ENCODE peak calls at places on chromosome 11, in five cellular contexts. N is IMR-90, B is OCI-LY7, T is brain microvascular endothelial cell, Z is kidney epithelial cell. R is an unnamed sample.

GRCh38 chr11:111566324-111566723 is 25.8 kb downstream of the LAYN start:
- DNase-seq in N (no peak), B (no peak), T (no peak), Z (no peak), R (no peak)

GRCh38 chr11:120079750-120080610 is 57.9 kb downstream of the TRIM29 start:
- DNase-seq in N (no peak), B (peak), T (no peak), Z (no peak), R (no peak)

GRCh38 chr11:119222308-119222707 is 16.2 kb downstream of the CBL start:
- DNase-seq in N (peak), B (no peak), T (peak), Z (no peak), R (no peak)

GRCh38 chr11:22666700-22667439 is 459 bp downstream of the GAS2 start:
- DNase-seq in N (no peak), B (no peak), T (peak), Z (no peak), R (peak)

GRCh38 chr11:59172345-59173079 is 580 bp downstream of the DTX4 start:
- DNase-seq in N (no peak), B (peak), T (no peak), Z (no peak), R (peak)

GRCh38 chr11:94768602-94769511 is 701 bp downstream of the AMOTL1 start:
- DNase-seq in N (peak), B (no peak), T (no peak), Z (no peak), R (peak)

GRCh38 chr11:105466582-105467228 is 143.2 kb upstream of the GRIA4 start:
- DNase-seq in N (peak), B (no peak), T (peak), Z (peak), R (no peak)

GRCh38 chr11:6705905-6706535 is 22.9 kb upstream of the MRPL17 start:
- DNase-seq in N (peak), B (peak), T (peak), Z (no peak), R (no peak)

DNA sequence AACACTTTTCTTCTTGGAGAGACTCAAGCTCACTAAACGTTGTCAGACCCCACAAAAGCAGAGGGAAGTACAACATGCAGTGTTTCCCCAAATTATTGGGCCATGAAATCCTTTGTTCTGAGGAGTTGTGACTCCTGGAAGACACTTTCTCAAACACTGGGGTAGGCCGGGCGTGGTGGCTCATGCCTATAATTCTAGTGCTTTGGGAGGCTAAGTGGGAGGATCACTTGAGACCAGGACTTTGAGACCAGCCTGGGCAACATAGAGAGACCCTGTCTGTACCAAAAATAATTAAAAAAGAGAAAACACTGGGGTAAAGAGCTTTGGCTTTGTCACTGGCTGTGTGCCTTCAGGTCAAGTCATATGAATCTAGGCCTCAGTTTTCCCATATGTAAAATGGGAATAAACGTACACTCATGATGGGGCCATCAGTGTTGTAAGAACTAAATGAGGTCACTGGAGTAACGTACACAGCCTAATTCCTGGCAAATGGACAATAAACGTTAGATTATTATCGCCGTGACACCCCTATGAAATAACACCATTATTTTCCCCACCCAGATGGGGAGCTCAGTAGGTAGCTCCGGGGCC is 92.0 kb downstream of the RRM1 start:
- DNase-seq in N (no peak), B (no peak), T (no peak), Z (no peak), R (no peak)
- H3K4me3 ChIP-seq in N (no peak), B (peak), T (peak), Z (no peak), R (no peak)

DNA sequence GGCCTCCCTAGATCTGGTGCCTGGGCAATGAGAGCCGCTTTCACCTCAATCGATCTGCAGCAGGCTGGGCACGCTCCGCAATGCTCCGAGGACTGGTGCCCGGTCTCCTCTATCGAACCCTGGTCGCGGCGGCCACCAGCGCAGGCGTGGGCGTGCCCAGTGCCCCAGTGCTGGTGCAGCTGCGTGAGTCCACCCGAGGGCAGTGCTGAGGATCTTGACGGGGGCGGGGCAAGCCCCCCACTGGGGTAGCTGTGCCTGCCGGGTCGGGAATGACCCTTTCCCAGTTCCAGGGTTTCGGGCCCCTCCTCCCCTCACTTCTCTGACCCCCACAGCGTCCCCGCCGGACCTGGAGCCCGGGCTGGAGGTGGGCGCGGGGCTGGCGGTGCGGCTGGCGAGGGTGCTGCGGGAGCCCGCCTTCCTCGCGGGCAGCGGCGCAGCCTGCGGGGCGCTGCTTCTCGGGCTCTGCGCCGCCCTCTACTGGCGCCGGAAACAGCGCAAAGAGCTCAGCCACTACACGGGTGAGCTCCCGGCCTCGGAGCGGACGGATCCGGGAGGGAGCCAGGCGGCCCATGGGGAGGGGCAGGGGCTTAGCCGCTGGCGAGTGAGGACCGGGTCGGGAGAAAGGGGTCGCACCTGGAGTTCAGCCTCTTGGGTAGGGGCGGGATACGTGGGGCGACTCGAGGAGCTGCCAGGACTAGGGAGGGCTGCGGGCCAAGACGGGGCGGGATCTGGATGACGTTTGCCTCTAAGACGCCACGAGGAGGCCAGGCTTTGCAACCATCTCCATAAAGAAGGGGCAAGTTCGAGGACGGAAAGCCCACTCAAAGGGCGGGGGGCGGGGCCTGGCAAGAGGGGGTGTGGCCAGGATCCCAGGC is 10.9 kb downstream of the ROBO3 start:
- DNase-seq in N (peak), B (peak), T (peak), Z (peak), R (peak)
- TF ChIP-seq CTCF in N (peak), B (peak), T (peak), Z (peak), R (peak)

DNA sequence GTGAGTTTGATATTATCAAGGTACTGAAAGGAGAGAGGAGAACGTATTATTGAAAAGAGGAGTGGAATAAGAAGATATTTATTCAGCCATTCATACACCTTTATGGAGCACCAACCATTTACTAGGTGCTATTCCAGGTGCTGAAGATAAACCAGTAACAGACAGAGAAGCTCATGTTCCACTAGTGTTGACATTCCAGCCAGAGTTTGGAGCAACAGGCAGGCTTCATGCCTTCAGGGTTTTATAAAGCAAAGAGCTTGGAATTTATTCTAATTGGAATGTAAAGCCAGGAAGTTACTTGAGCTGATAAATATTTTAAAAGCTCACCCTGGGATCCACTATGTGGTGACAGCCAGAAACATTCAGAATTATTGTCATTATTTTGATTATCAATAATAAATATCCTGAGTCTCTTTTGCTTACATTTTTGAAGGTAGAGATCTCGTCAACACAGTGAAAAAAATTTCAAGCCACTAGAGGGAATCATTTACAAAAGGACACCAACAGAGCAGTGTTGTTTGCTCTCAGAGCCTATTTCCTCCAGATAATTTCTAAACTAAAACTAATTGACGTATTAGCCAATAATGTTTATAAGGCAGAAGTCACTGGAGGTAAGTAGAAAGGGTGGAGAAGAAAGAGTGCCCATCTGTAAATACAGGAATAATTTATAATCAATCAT is 172.0 kb downstream of the KCNA4 start:
- DNase-seq in N (no peak), B (no peak), T (no peak), Z (no peak), R (no peak)
- H3K4me3 ChIP-seq in N (no peak), B (no peak), T (no peak), Z (no peak), R (no peak)

GRCh38 chr11:100847696-100848216 is 160.7 kb downstream of the ARHGAP42 start:
- DNase-seq in N (no peak), B (no peak), T (no peak), Z (no peak), R (no peak)

GRCh38 chr11:100837294-100837693 is 150.2 kb downstream of the ARHGAP42 start:
- DNase-seq in N (no peak), B (no peak), T (no peak), Z (no peak), R (no peak)

DNA sequence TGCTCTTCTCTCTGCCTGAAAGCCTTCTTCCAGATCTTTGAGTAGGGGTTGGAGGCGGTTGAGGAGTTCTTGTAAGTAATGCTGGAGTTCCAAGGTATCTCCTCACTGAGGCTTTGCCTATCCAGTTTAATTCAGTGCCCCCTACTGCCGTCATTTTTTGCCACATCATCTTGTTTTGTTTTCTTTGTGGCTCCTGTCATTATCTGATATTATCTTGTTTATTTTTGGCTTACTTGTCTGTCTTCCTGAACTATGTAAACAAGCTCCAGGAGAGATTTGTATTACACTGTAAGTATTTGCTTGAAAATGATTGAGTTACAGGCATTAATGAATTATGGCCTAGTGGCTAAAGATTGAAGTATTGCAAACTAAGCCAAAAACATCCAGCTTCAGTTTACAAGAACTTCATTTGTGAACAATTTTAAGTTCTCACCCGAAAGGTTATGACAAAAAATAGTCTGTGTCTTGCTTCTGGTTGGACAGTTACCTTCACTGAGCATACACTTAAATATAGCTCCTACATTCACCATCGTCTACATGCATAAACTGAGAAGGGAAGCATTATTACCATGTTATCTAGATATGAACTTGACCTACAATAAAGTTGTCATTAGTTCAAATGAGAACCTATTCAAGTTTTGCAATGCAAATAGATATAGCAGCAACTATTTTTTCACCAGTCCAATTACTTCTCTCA is 154.8 kb downstream of the ARHGAP42 start:
- DNase-seq in N (no peak), B (no peak), T (no peak), Z (no peak), R (no peak)
- TF ChIP-seq CTCF in N (no peak), B (no peak), T (no peak), Z (no peak), R (no peak)

DNA sequence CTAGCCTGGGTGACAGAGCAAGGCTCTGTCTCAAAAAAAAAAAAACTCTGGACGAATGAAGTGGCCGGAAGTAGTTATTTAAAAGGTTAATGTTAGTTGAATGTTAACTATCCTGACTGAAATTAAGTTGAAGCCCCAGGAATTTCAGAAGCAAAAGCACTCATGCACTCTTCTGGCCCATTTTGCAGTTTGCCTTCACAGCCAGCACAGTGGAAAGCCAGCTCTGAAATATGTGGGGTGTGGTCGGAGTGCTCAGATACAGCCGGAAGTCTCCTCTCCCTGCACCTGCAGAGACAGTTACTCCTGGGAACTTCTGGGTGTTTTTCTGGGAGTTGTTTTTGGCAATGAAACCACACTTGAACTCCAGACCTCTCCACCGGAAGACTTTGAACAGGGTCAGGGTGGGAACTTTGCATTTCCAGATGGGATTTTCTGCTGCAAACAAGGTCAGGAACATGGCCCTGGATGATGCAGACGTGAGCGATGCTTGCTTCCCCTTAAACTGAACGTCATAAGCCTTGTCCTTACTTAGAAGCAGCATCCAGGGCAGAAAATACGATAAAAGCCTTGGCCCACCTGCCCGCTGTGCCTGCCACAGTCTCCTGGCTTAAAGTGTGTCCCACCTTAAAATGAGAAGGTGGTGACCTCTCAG is 21.5 kb upstream of the CABP2 start:
- DNase-seq in N (no peak), B (no peak), T (no peak), Z (no peak), R (no peak)
- H3K4me3 ChIP-seq in N (no peak), B (no peak), T (no peak), Z (no peak), R (no peak)